ENCODE peak calls at places on chromosomes 13 and 19, in eight cellular contexts. C, U, N, K, O, Y, F and P are unnamed samples.
A peak's percentile ranks its signal among the peaks of the same experiment; 100 is the strongest.

GRCh38 chr13:107266657-107267056 is 698.7 kb upstream of the ARGLU1 start:
- ATAC-seq in U (no peak), K (no peak), C (no peak), Y (no peak), F (no peak), N (no peak), O (no peak), P (no peak)

GRCh38 chr19:49953376-49953775 is 7.6 kb downstream of the SIGLEC11 start:
- ATAC-seq in K (no peak), N (no peak), F (no peak), C (no peak), Y (no peak), U (no peak), O (no peak), P (no peak)

GRCh38 chr13:110376120-110376519 is 69.0 kb downstream of the COL4A2 start:
- ATAC-seq in K (no peak), C (peak; percentile 48), Y (no peak), U (no peak), F (no peak), O (no peak), N (no peak), P (no peak)

GRCh38 chr13:43815204-43815603 is 28.4 kb upstream of the ENOX1 start:
- ATAC-seq in O (no peak), C (no peak), U (peak; percentile 91), K (no peak), N (no peak), Y (no peak), F (no peak), P (no peak)

GRCh38 chr19:43983544-43983911 is 460 bp upstream of the ZNF155 start:
- ATAC-seq in K (no peak), N (no peak), O (no peak), F (no peak), Y (no peak), C (no peak), U (no peak), P (peak; percentile 31)

GRCh38 chr19:17183271-17183757 is 31.8 kb upstream of the USE1 start:
- ATAC-seq in F (peak; percentile 45), O (no peak), C (peak; percentile 34), K (peak; percentile 25), U (no peak), Y (peak; percentile 32), N (no peak), P (peak; percentile 70)

GRCh38 chr13:98263841-98264240 is 86.8 kb upstream of the RNF113B start:
- ATAC-seq in O (no peak), N (no peak), C (no peak), Y (no peak), K (no peak), F (no peak), U (no peak), P (no peak)

GRCh38 chr13:97196340-97196739 is 25.8 kb upstream of the MBNL2 start:
- ATAC-seq in Y (no peak), C (no peak), K (no peak), U (no peak), F (no peak), O (no peak), N (no peak), P (no peak)

GRCh38 chr13:60765700-60766411 is 368.8 kb downstream of the TDRD3 start:
- ATAC-seq in N (no peak), O (peak; percentile 81), F (no peak), K (no peak), Y (no peak), U (no peak), C (no peak), P (no peak)

GRCh38 chr19:36972594-36972993 is 56.5 kb downstream of the ZNF568 start:
- ATAC-seq in Y (no peak), K (no peak), O (no peak), U (no peak), F (peak; percentile 5), C (no peak), N (no peak), P (no peak)

GRCh38 chr19:5166262-5166661 is 174.3 kb downstream of the PTPRS start:
- ATAC-seq in O (peak; percentile 96), N (no peak), U (peak; percentile 21), Y (no peak), C (no peak), K (no peak), F (no peak), P (no peak)

GRCh38 chr19:18741566-18742121 is 49.5 kb downstream of the COMP start:
- ATAC-seq in O (peak; percentile 88), U (no peak), F (no peak), K (no peak), C (peak; percentile 72), Y (no peak), N (peak; percentile 50), P (no peak)

GRCh38 chr13:43805681-43806128 is 18.9 kb upstream of the ENOX1 start:
- ATAC-seq in C (no peak), O (no peak), N (no peak), U (peak; percentile 46), Y (no peak), F (no peak), K (no peak), P (no peak)

GRCh38 chr13:42279080-42279479 is 7.1 kb downstream of the AKAP11 start:
- ATAC-seq in O (no peak), N (no peak), U (no peak), K (no peak), F (no peak), C (no peak), Y (peak; percentile 34), P (peak; percentile 62)

GRCh38 chr19:3585301-3586123 is at the start of gene GIPC3:
- ATAC-seq in C (no peak), O (no peak), K (no peak), F (peak; percentile 42), U (no peak), Y (no peak), N (peak; percentile 21), P (no peak)

GRCh38 chr13:31105020-31105800 is 56.5 kb downstream of the HSPH1 start:
- ATAC-seq in F (no peak), Y (no peak), K (no peak), U (peak; percentile 30), C (no peak), N (no peak), O (no peak), P (no peak)

GRCh38 chr19:45211751-45212381 is 33.3 kb downstream of the BLOC1S3 start:
- ATAC-seq in N (peak; percentile 77), Y (no peak), K (no peak), U (no peak), F (no peak), C (no peak), O (no peak), P (no peak)

GRCh38 chr13:75763511-75763910 is 127.4 kb downstream of the LMO7 start:
- ATAC-seq in F (no peak), C (no peak), U (no peak), O (no peak), N (no peak), Y (no peak), K (no peak), P (no peak)

GRCh38 chr19:53936035-53936434 is 26.7 kb upstream of the CACNG8 start:
- ATAC-seq in C (no peak), O (no peak), Y (no peak), U (no peak), N (no peak), F (no peak), K (no peak), P (no peak)

GRCh38 chr13:45178349-45179142 is 22.3 kb downstream of the KCTD4 start:
- ATAC-seq in C (peak; percentile 52), O (peak; percentile 29), K (no peak), U (peak; percentile 43), F (peak; percentile 67), N (no peak), Y (peak; percentile 86), P (no peak)

GRCh38 chr13:68996671-68997030 is 1111.0 kb upstream of the ATXN8OS start:
- ATAC-seq in U (no peak), N (no peak), Y (no peak), O (no peak), C (no peak), K (no peak), F (no peak), P (no peak)

GRCh38 chr19:43504426-43505185 is at the start of gene PHLDB3:
- ATAC-seq in F (peak; percentile 47), O (peak; percentile 54), N (peak; percentile 60), K (peak; percentile 36), U (peak; percentile 63), Y (peak; percentile 38), C (peak; percentile 68), P (peak; percentile 60)

GRCh38 chr13:60572003-60572792 is 175.2 kb downstream of the TDRD3 start:
- ATAC-seq in O (peak; percentile 97), N (no peak), Y (no peak), U (peak; percentile 58), C (peak; percentile 94), K (no peak), F (no peak), P (no peak)

GRCh38 chr19:2253106-2254051 is 2.8 kb downstream of the JSRP1 start:
- ATAC-seq in K (peak; percentile 38), U (no peak), C (peak; percentile 12), Y (peak; percentile 5), O (no peak), N (no peak), F (peak; percentile 23), P (peak; percentile 21)

GRCh38 chr19:11617207-11618062 is 20.2 kb downstream of the ZNF627 start:
- ATAC-seq in C (no peak), K (no peak), U (no peak), N (no peak), O (no peak), Y (no peak), F (no peak), P (no peak)

GRCh38 chr19:51136891-51137551 is 5.1 kb upstream of the SIGLEC7 start:
- ATAC-seq in U (no peak), Y (peak; percentile 30), F (peak; percentile 23), N (peak; percentile 65), O (no peak), K (no peak), C (peak; percentile 47), P (peak; percentile 63)

GRCh38 chr13:100789481-100789880 is 114.9 kb upstream of the TMTC4 start:
- ATAC-seq in F (no peak), N (no peak), C (no peak), K (no peak), Y (no peak), U (no peak), O (no peak), P (no peak)

GRCh38 chr13:38785047-38785446 is 98.2 kb downstream of the FREM2 start:
- ATAC-seq in N (no peak), O (no peak), Y (no peak), U (no peak), K (no peak), F (no peak), C (no peak), P (no peak)

GRCh38 chr13:39274926-39275325 is 236.7 kb downstream of the NHLRC3 start:
- ATAC-seq in O (no peak), K (no peak), N (no peak), Y (no peak), U (no peak), F (no peak), C (no peak), P (no peak)

GRCh38 chr13:21228738-21229137 is 52.3 kb downstream of the MRPL57 start:
- ATAC-seq in O (no peak), Y (no peak), U (no peak), K (no peak), C (no peak), N (no peak), F (no peak), P (no peak)

GRCh38 chr19:10018219-10018618 is 4.9 kb downstream of the RDH8 start:
- ATAC-seq in U (no peak), O (peak; percentile 61), C (no peak), K (no peak), Y (peak; percentile 32), F (no peak), N (no peak), P (no peak)

GRCh38 chr13:104106705-104107393 is 1040.6 kb upstream of the SLC10A2 start:
- ATAC-seq in K (no peak), N (no peak), U (peak; percentile 57), Y (no peak), F (no peak), O (peak; percentile 88), C (no peak), P (no peak)

GRCh38 chr13:109670776-109671175 is 115.6 kb downstream of the IRS2 start:
- ATAC-seq in Y (no peak), C (no peak), U (no peak), K (no peak), O (no peak), N (no peak), F (no peak), P (no peak)